ENCODE peak calls at places on chromosomes 12 and 14, in six cellular contexts. N is GM23338, C is OCI-LY7, E is GM12865, R is B cell, O is astrocyte of the spinal cord. J is an unnamed sample.

GRCh38 chr12:31702047-31702446 is 26.8 kb downstream of the AMN1 start:
- DNase-seq in N (peak; percentile 60), C (no peak), E (no peak), R (no peak), O (peak; percentile 7), J (no peak)

GRCh38 chr12:19856389-19856788 is 417.1 kb downstream of the AEBP2 start:
- DNase-seq in N (no peak), C (no peak), E (no peak), R (no peak), O (no peak), J (no peak)

GRCh38 chr12:123126294-123127144 is 24.4 kb downstream of the PITPNM2 start:
- DNase-seq in N (no peak), C (no peak), E (no peak), R (no peak), O (peak; percentile 94), J (peak; percentile 99)

GRCh38 chr12:109115758-109116610 is at the start of gene ACACB:
- DNase-seq in N (peak; percentile 22), C (no peak), E (no peak), R (no peak), O (no peak), J (no peak)

GRCh38 chr12:89731064-89731463 is 22.4 kb upstream of the ATP2B1 start:
- DNase-seq in N (no peak), C (no peak), E (no peak), R (no peak), O (no peak), J (peak; percentile 30)

GRCh38 chr12:126582231-126582630 is 1517.0 kb downstream of the AACS start:
- DNase-seq in N (no peak), C (no peak), E (no peak), R (no peak), O (peak; percentile 47), J (no peak)

GRCh38 chr12:69821441-69822204 is 3.4 kb upstream of the MYRFL start:
- DNase-seq in N (no peak), C (no peak), E (no peak), R (no peak), O (peak; percentile 91), J (peak; percentile 91)

GRCh38 chr14:70972107-70972976 is 65.1 kb downstream of the PCNX1 start:
- DNase-seq in N (peak; percentile 95), C (peak; percentile 79), E (peak; percentile 91), R (peak; percentile 88), O (peak; percentile 87), J (peak; percentile 75)

GRCh38 chr12:115223322-115223721 is 539.3 kb upstream of the TBX3 start:
- DNase-seq in N (no peak), C (no peak), E (no peak), R (no peak), O (peak; percentile 79), J (peak; percentile 41)

GRCh38 chr12:87425942-87426554 is 603.2 kb downstream of the C12orf50 start:
- DNase-seq in N (peak; percentile 2), C (no peak), E (no peak), R (no peak), O (peak; percentile 8), J (no peak)

GRCh38 chr12:45462506-45462905 is 246.6 kb downstream of the ANO6 start:
- DNase-seq in N (no peak), C (no peak), E (no peak), R (no peak), O (no peak), J (no peak)

GRCh38 chr12:10194160-10194559 is 15.3 kb downstream of the TMEM52B start:
- DNase-seq in N (no peak), C (no peak), E (no peak), R (no peak), O (no peak), J (no peak)

GRCh38 chr14:94601961-94602391 is 10.2 kb upstream of the SERPINA3 start:
- DNase-seq in N (no peak), C (no peak), E (no peak), R (no peak), O (peak; percentile 93), J (peak; percentile 80)

GRCh38 chr12:9870311-9870866 is 1.2 kb upstream of the CLEC2B start:
- DNase-seq in N (no peak), C (no peak), E (no peak), R (no peak), O (peak; percentile 26), J (no peak)

GRCh38 chr12:58889557-58889956 is 30.7 kb downstream of the LRIG3 start:
- DNase-seq in N (no peak), C (no peak), E (no peak), R (no peak), O (no peak), J (no peak)

GRCh38 chr12:118356809-118357326 is 15.8 kb downstream of the TAOK3 start:
- DNase-seq in N (no peak), C (peak; percentile 10), E (peak; percentile 29), R (no peak), O (peak; percentile 80), J (peak; percentile 48)

GRCh38 chr12:126663304-126664094 is 1598.3 kb downstream of the AACS start:
- DNase-seq in N (peak; percentile 68), C (peak; percentile 32), E (peak; percentile 14), R (no peak), O (peak; percentile 43), J (peak; percentile 2)

GRCh38 chr14:80223696-80224465 is 12.6 kb upstream of the DIO2 start:
- DNase-seq in N (no peak), C (no peak), E (no peak), R (no peak), O (no peak), J (no peak)

GRCh38 chr12:124548854-124549378 is 18.5 kb downstream of the NCOR2 start:
- DNase-seq in N (no peak), C (no peak), E (no peak), R (no peak), O (peak; percentile 45), J (peak; percentile 16)

GRCh38 chr14:101134161-101134631 is 230.7 kb upstream of the RTL1 start:
- DNase-seq in N (no peak), C (no peak), E (no peak), R (no peak), O (peak; percentile 11), J (no peak)

GRCh38 chr12:52992699-52993557 is 13.3 kb upstream of the EIF4B start:
- DNase-seq in N (no peak), C (no peak), E (no peak), R (no peak), O (peak; percentile 55), J (peak; percentile 76)

GRCh38 chr12:89551747-89552146 is 25.9 kb upstream of the POC1B start:
- DNase-seq in N (no peak), C (no peak), E (no peak), R (no peak), O (no peak), J (no peak)

GRCh38 chr14:50363734-50364113 is 33.0 kb downstream of the CDKL1 start:
- DNase-seq in N (no peak), C (peak; percentile 83), E (peak; percentile 90), R (peak; percentile 81), O (no peak), J (no peak)

GRCh38 chr14:61644834-61645233 is 50.5 kb upstream of the HIF1A start:
- DNase-seq in N (peak; percentile 62), C (peak; percentile 90), E (peak; percentile 44), R (no peak), O (no peak), J (no peak)

GRCh38 chr12:68327896-68328295 is 4.3 kb downstream of the MDM1 start:
- DNase-seq in N (no peak), C (no peak), E (no peak), R (no peak), O (no peak), J (no peak)

GRCh38 chr12:68319988-68320623 is 12.1 kb downstream of the MDM1 start:
- DNase-seq in N (no peak), C (no peak), E (no peak), R (no peak), O (peak; percentile 51), J (no peak)

GRCh38 chr12:68326720-68327119 is 5.4 kb downstream of the MDM1 start:
- DNase-seq in N (no peak), C (no peak), E (no peak), R (no peak), O (no peak), J (no peak)

GRCh38 chr12:68321140-68321539 is 11.0 kb downstream of the MDM1 start:
- DNase-seq in N (no peak), C (no peak), E (no peak), R (no peak), O (no peak), J (no peak)

GRCh38 chr12:68324531-68324930 is 7.6 kb downstream of the MDM1 start:
- DNase-seq in N (no peak), C (no peak), E (no peak), R (no peak), O (no peak), J (no peak)
- TF ChIP-seq CTCF in N (no peak), C (no peak), E (no peak), R (no peak), O (no peak), J (no peak)

GRCh38 chr12:54684636-54685630 is 36.8 kb upstream of the DCD start:
- DNase-seq in N (peak; percentile 15), C (no peak), E (no peak), R (no peak), O (no peak), J (no peak)

GRCh38 chr12:54689034-54689372 is 40.8 kb upstream of the DCD start:
- DNase-seq in N (peak; percentile 54), C (no peak), E (no peak), R (no peak), O (no peak), J (no peak)

GRCh38 chr12:54692353-54692752 is 44.2 kb upstream of the DCD start:
- DNase-seq in N (no peak), C (no peak), E (peak; percentile 33), R (no peak), O (no peak), J (no peak)

GRCh38 chr12:54688309-54689033 is 40.3 kb upstream of the DCD start:
- DNase-seq in N (no peak), C (no peak), E (no peak), R (no peak), O (no peak), J (no peak)

GRCh38 chr12:54689984-54690383 is 41.8 kb upstream of the DCD start:
- DNase-seq in N (peak; percentile 84), C (no peak), E (no peak), R (no peak), O (no peak), J (no peak)
- TF ChIP-seq CTCF in N (peak; percentile 55), C (peak; percentile 50), E (peak; percentile 15), R (no peak), O (peak; percentile 14), J (peak; percentile 51)

GRCh38 chr14:57737598-57737997 is 128.3 kb downstream of the SLC35F4 start:
- DNase-seq in N (no peak), C (no peak), E (no peak), R (no peak), O (no peak), J (no peak)

GRCh38 chr14:57736391-57736790 is 129.5 kb downstream of the SLC35F4 start:
- DNase-seq in N (no peak), C (no peak), E (no peak), R (no peak), O (no peak), J (no peak)

GRCh38 chr14:57729208-57730187 is 136.4 kb downstream of the SLC35F4 start:
- DNase-seq in N (peak; percentile 9), C (no peak), E (no peak), R (no peak), O (no peak), J (no peak)

GRCh38 chr14:57732886-57733285 is 133.0 kb downstream of the SLC35F4 start:
- DNase-seq in N (no peak), C (no peak), E (peak; percentile 8), R (no peak), O (peak; percentile 56), J (peak; percentile 64)
- TF ChIP-seq CTCF in N (no peak), C (no peak), E (no peak), R (no peak), O (no peak), J (no peak)

GRCh38 chr14:29529418-29529817 is 398.2 kb downstream of the PRKD1 start:
- DNase-seq in N (peak; percentile 79), C (no peak), E (no peak), R (no peak), O (peak; percentile 7), J (no peak)
- TF ChIP-seq CTCF in N (peak; percentile 69), C (peak; percentile 63), E (no peak), R (peak; percentile 10), O (peak; percentile 58), J (peak; percentile 57)

J was measured in brain microvascular endothelial cell.